ENCODE peak calls at places on chromosomes 4 and X, in ten cellular contexts. One of them, this sample, is unnamed.

GRCh38 chrX:72123471-72124185 is 8.1 kb downstream of the RTL5 start:
- DNase-seq in endothelial cell of umbilical vein: peak; percentile 52
- DNase-seq in right cardiac atrium: peak; percentile 84
- DNase-seq in ovary: peak; percentile 37
- DNase-seq in lower lobe of right lung: peak; percentile 68
- DNase-seq in breast epithelium: peak; percentile 63
- DNase-seq in vagina: no peak
- DNase-seq in PC-9: no peak
- DNase-seq in pancreas: no peak
- DNase-seq in PC-3: no peak
- DNase-seq in this sample: no peak

GRCh38 chr4:78529569-78530209 is 21.9 kb upstream of the ANXA3 start:
- DNase-seq in endothelial cell of umbilical vein: no peak
- DNase-seq in right cardiac atrium: no peak
- DNase-seq in ovary: no peak
- DNase-seq in lower lobe of right lung: no peak
- DNase-seq in breast epithelium: no peak
- DNase-seq in vagina: no peak
- DNase-seq in PC-9: no peak
- DNase-seq in pancreas: no peak
- DNase-seq in PC-3: peak; percentile 79
- DNase-seq in this sample: no peak

GRCh38 chrX:108203540-108203939 is 112.0 kb downstream of the ATG4A start:
- DNase-seq in endothelial cell of umbilical vein: no peak
- DNase-seq in right cardiac atrium: no peak
- DNase-seq in ovary: no peak
- DNase-seq in lower lobe of right lung: no peak
- DNase-seq in breast epithelium: no peak
- DNase-seq in vagina: no peak
- DNase-seq in PC-9: no peak
- DNase-seq in pancreas: no peak
- DNase-seq in PC-3: peak; percentile 53
- DNase-seq in this sample: no peak

GRCh38 chr4:103774326-103774725 is 54.5 kb upstream of the TACR3 start:
- DNase-seq in endothelial cell of umbilical vein: no peak
- DNase-seq in right cardiac atrium: no peak
- DNase-seq in ovary: no peak
- DNase-seq in lower lobe of right lung: no peak
- DNase-seq in breast epithelium: no peak
- DNase-seq in vagina: no peak
- DNase-seq in PC-9: no peak
- DNase-seq in pancreas: no peak
- DNase-seq in PC-3: no peak
- DNase-seq in this sample: no peak

GRCh38 chrX:154310991-154311541 is 15.5 kb downstream of the TKTL1 start:
- DNase-seq in endothelial cell of umbilical vein: no peak
- DNase-seq in right cardiac atrium: no peak
- DNase-seq in ovary: no peak
- DNase-seq in lower lobe of right lung: no peak
- DNase-seq in breast epithelium: no peak
- DNase-seq in vagina: no peak
- DNase-seq in PC-9: no peak
- DNase-seq in pancreas: no peak
- DNase-seq in PC-3: no peak
- DNase-seq in this sample: no peak

GRCh38 chrX:34956915-34957314 is 14.3 kb downstream of the FAM47B start:
- DNase-seq in endothelial cell of umbilical vein: peak; percentile 51
- DNase-seq in right cardiac atrium: no peak
- DNase-seq in ovary: no peak
- DNase-seq in lower lobe of right lung: no peak
- DNase-seq in breast epithelium: no peak
- DNase-seq in vagina: no peak
- DNase-seq in PC-9: no peak
- DNase-seq in pancreas: no peak
- DNase-seq in PC-3: peak; percentile 67
- DNase-seq in this sample: no peak

GRCh38 chr4:156575430-156576073 is 396.0 kb downstream of the PDGFC start:
- DNase-seq in endothelial cell of umbilical vein: no peak
- DNase-seq in right cardiac atrium: no peak
- DNase-seq in ovary: no peak
- DNase-seq in lower lobe of right lung: no peak
- DNase-seq in breast epithelium: peak; percentile 58
- DNase-seq in vagina: no peak
- DNase-seq in PC-9: no peak
- DNase-seq in pancreas: no peak
- DNase-seq in PC-3: peak; percentile 32
- DNase-seq in this sample: no peak

GRCh38 chr4:82733636-82734035 is 65.0 kb downstream of the SCD5 start:
- DNase-seq in endothelial cell of umbilical vein: peak; percentile 47
- DNase-seq in right cardiac atrium: no peak
- DNase-seq in ovary: peak; percentile 46
- DNase-seq in lower lobe of right lung: no peak
- DNase-seq in breast epithelium: no peak
- DNase-seq in vagina: no peak
- DNase-seq in PC-9: peak; percentile 12
- DNase-seq in pancreas: no peak
- DNase-seq in PC-3: peak; percentile 67
- DNase-seq in this sample: no peak

GRCh38 chrX:115487608-115488007 is 73.4 kb upstream of the PLS3 start:
- DNase-seq in endothelial cell of umbilical vein: no peak
- DNase-seq in right cardiac atrium: no peak
- DNase-seq in ovary: no peak
- DNase-seq in lower lobe of right lung: no peak
- DNase-seq in breast epithelium: no peak
- DNase-seq in vagina: no peak
- DNase-seq in PC-9: no peak
- DNase-seq in pancreas: no peak
- DNase-seq in PC-3: no peak
- DNase-seq in this sample: no peak

GRCh38 chrX:43878902-43879526 is 3.2 kb downstream of the MAOB start:
- DNase-seq in endothelial cell of umbilical vein: no peak
- DNase-seq in right cardiac atrium: peak; percentile 29
- DNase-seq in ovary: peak; percentile 60
- DNase-seq in lower lobe of right lung: no peak
- DNase-seq in breast epithelium: no peak
- DNase-seq in vagina: no peak
- DNase-seq in PC-9: no peak
- DNase-seq in pancreas: no peak
- DNase-seq in PC-3: no peak
- DNase-seq in this sample: no peak

GRCh38 chr4:81404294-81404693 is 67.4 kb downstream of the RASGEF1B start:
- DNase-seq in endothelial cell of umbilical vein: no peak
- DNase-seq in right cardiac atrium: no peak
- DNase-seq in ovary: no peak
- DNase-seq in lower lobe of right lung: no peak
- DNase-seq in breast epithelium: no peak
- DNase-seq in vagina: no peak
- DNase-seq in PC-9: peak; percentile 4
- DNase-seq in pancreas: no peak
- DNase-seq in PC-3: peak; percentile 11
- DNase-seq in this sample: no peak

GRCh38 chr4:152259866-152260265 is 276.0 kb downstream of the FBXW7 start:
- DNase-seq in endothelial cell of umbilical vein: peak; percentile 24
- DNase-seq in right cardiac atrium: no peak
- DNase-seq in ovary: no peak
- DNase-seq in lower lobe of right lung: no peak
- DNase-seq in breast epithelium: no peak
- DNase-seq in vagina: no peak
- DNase-seq in PC-9: no peak
- DNase-seq in pancreas: no peak
- DNase-seq in PC-3: peak; percentile 81
- DNase-seq in this sample: no peak

GRCh38 chr4:25527044-25527443 is 128.6 kb upstream of the SLC34A2 start:
- DNase-seq in endothelial cell of umbilical vein: no peak
- DNase-seq in right cardiac atrium: no peak
- DNase-seq in ovary: no peak
- DNase-seq in lower lobe of right lung: no peak
- DNase-seq in breast epithelium: no peak
- DNase-seq in vagina: no peak
- DNase-seq in PC-9: no peak
- DNase-seq in pancreas: no peak
- DNase-seq in PC-3: no peak
- DNase-seq in this sample: no peak

GRCh38 chr4:117324851-117325491 is 239.6 kb upstream of the TRAM1L1 start:
- DNase-seq in endothelial cell of umbilical vein: no peak
- DNase-seq in right cardiac atrium: no peak
- DNase-seq in ovary: no peak
- DNase-seq in lower lobe of right lung: no peak
- DNase-seq in breast epithelium: no peak
- DNase-seq in vagina: no peak
- DNase-seq in PC-9: peak; percentile 1
- DNase-seq in pancreas: no peak
- DNase-seq in PC-3: peak; percentile 93
- DNase-seq in this sample: no peak

DNA sequence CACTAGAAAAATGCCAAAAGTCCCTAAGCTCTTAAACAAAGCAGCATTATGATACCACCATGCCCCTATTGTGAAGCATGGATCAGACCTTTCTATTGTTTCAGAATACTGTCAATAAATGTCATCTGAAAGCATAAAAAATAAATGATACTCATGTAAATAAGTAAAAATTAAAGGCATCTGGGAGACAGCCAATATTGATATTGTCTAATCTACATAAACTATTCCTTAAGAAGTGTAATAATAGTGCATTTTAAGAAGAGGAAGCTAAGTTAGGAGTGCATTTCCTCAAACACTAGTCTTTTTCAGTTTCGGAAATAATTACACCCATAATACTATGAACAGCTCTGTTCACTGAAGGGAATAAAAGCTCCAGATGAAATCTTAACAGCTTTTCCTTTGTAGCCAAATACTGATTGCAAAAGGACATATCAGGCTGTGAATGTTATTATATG is 181.6 kb downstream of the SPOCK3 start:
- DNase-seq in endothelial cell of umbilical vein: no peak
- DNase-seq in right cardiac atrium: no peak
- DNase-seq in ovary: no peak
- DNase-seq in lower lobe of right lung: no peak
- DNase-seq in breast epithelium: no peak
- DNase-seq in vagina: no peak
- DNase-seq in PC-9: no peak
- DNase-seq in pancreas: no peak
- DNase-seq in PC-3: no peak
- DNase-seq in this sample: no peak
- H3K27ac ChIP-seq in endothelial cell of umbilical vein: no peak overlapping the region
- H3K27ac ChIP-seq in right cardiac atrium: no peak overlapping the region
- H3K27ac ChIP-seq in ovary: no peak overlapping the region
- H3K27ac ChIP-seq in lower lobe of right lung: no peak overlapping the region
- H3K27ac ChIP-seq in breast epithelium: no peak overlapping the region
- H3K27ac ChIP-seq in vagina: no peak overlapping the region
- H3K27ac ChIP-seq in PC-9: no peak overlapping the region
- H3K27ac ChIP-seq in pancreas: no peak overlapping the region
- H3K27ac ChIP-seq in PC-3: no peak overlapping the region
- H3K27ac ChIP-seq in this sample: no peak overlapping the region

DNA sequence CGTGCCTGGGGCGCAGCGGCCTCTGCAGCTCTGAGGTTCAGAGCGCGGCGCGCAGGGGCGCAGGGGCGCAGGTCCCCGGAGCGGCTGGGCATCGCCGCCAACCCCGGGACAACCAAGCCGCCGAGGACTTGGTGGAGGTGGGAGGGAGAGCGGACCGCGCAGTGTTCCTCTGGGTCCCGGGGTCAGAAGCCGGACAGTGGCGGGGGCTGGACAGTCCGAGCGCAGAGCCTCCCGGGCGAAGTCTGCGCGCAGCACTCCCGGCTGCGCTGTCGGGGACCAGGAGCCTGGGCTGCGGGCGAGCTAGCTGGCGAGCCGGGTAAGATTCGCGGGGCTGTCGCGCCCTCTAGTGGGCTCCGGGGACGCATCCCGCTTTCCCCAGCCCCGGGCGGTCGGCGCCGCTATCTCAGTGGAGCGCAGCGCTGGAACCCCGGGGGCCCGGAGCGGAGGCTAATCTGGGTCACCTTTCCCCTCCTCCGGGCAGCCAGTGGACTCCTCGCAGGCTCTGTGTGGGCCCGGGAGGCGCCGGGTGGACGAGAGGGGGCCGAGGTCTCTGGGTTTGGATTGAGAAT is 4.1 kb downstream of the PDGFRA start:
- DNase-seq in endothelial cell of umbilical vein: peak; percentile 77
- DNase-seq in right cardiac atrium: peak; percentile 94
- DNase-seq in ovary: peak; percentile 86
- DNase-seq in lower lobe of right lung: peak; percentile 87
- DNase-seq in breast epithelium: peak; percentile 60
- DNase-seq in vagina: peak; percentile 86
- DNase-seq in PC-9: peak; percentile 67
- DNase-seq in pancreas: peak; percentile 70
- DNase-seq in PC-3: peak; percentile 93
- DNase-seq in this sample: peak; percentile 74
- H3K27ac ChIP-seq in endothelial cell of umbilical vein: no peak overlapping the region
- H3K27ac ChIP-seq in right cardiac atrium: peak overlapping the region; percentile 11
- H3K27ac ChIP-seq in ovary: peak overlapping the region; percentile 81
- H3K27ac ChIP-seq in lower lobe of right lung: peak overlapping the region; percentile 66
- H3K27ac ChIP-seq in breast epithelium: peak overlapping the region; percentile 93
- H3K27ac ChIP-seq in vagina: peak overlapping the region; percentile 87
- H3K27ac ChIP-seq in PC-9: no peak overlapping the region
- H3K27ac ChIP-seq in pancreas: no peak overlapping the region
- H3K27ac ChIP-seq in PC-3: no peak overlapping the region
- H3K27ac ChIP-seq in this sample: peak overlapping the region; percentile 36

GRCh38 chr4:1462768-1463075 is 56.5 kb upstream of the NKX1-1 start:
- DNase-seq in endothelial cell of umbilical vein: no peak
- DNase-seq in right cardiac atrium: no peak
- DNase-seq in ovary: no peak
- DNase-seq in lower lobe of right lung: peak; percentile 42
- DNase-seq in breast epithelium: no peak
- DNase-seq in vagina: no peak
- DNase-seq in PC-9: no peak
- DNase-seq in pancreas: no peak
- DNase-seq in PC-3: no peak
- DNase-seq in this sample: no peak
- H3K27ac ChIP-seq in endothelial cell of umbilical vein: no peak overlapping the region
- H3K27ac ChIP-seq in right cardiac atrium: no peak overlapping the region
- H3K27ac ChIP-seq in ovary: no peak overlapping the region
- H3K27ac ChIP-seq in lower lobe of right lung: no peak overlapping the region
- H3K27ac ChIP-seq in breast epithelium: no peak overlapping the region
- H3K27ac ChIP-seq in vagina: no peak overlapping the region
- H3K27ac ChIP-seq in PC-9: no peak overlapping the region
- H3K27ac ChIP-seq in pancreas: no peak overlapping the region
- H3K27ac ChIP-seq in PC-3: no peak overlapping the region
- H3K27ac ChIP-seq in this sample: no peak overlapping the region

DNA sequence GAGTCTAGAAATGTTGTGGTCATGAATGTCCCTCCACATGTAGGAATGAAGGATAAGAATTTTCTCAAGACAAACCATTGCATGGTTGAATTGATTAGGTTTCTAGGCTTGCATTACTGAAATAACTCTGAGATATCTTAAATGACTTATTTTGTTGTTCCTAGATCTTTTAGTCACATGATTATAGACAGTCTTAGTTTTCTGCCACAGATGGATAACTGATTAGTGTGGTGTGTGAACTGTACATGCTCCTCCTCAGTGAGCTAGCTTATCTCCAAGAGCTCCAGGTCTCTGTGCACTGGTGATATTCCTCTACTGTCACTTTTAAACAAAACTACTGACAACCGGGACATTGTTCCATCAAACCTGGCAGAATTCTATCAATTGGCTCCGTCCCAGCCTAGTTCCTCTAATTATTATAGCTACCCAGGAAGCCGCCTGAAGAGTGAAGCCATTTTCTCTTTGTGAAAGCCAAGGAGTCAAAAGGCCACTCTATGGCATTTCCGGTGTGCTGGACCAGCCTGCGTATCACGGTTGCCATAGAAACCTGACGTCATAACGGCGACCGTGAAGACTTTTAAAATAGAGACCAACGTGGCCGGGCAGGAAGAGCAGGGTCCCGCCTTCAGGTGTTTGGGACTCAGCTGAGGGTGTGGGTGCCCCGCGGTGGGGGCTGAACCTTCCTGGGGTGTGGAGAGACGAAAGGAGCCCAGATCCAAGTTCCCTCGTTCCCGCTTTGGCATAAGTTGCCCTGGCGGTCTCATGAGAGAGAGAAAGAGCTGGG is 28.1 kb downstream of the BEX3 start:
- DNase-seq in endothelial cell of umbilical vein: peak; percentile 79
- DNase-seq in right cardiac atrium: peak; percentile 81
- DNase-seq in ovary: peak; percentile 81
- DNase-seq in lower lobe of right lung: peak; percentile 71
- DNase-seq in breast epithelium: peak; percentile 44
- DNase-seq in vagina: no peak
- DNase-seq in PC-9: peak; percentile 65
- DNase-seq in pancreas: peak; percentile 61
- DNase-seq in PC-3: peak; percentile 60
- DNase-seq in this sample: peak; percentile 7
- H3K27ac ChIP-seq in endothelial cell of umbilical vein: peak overlapping the region; percentile 71
- H3K27ac ChIP-seq in right cardiac atrium: peak overlapping the region; percentile 52
- H3K27ac ChIP-seq in ovary: peak overlapping the region; percentile 18
- H3K27ac ChIP-seq in lower lobe of right lung: peak overlapping the region; percentile 60
- H3K27ac ChIP-seq in breast epithelium: peak overlapping the region; percentile 34
- H3K27ac ChIP-seq in vagina: no peak overlapping the region
- H3K27ac ChIP-seq in PC-9: no peak overlapping the region
- H3K27ac ChIP-seq in pancreas: no peak overlapping the region
- H3K27ac ChIP-seq in PC-3: no peak overlapping the region
- H3K27ac ChIP-seq in this sample: no peak overlapping the region

This sample was measured in prostate gland.